ENCODE peak calls at places on chromosomes 5 and 9, in five cellular contexts. J is T-helper 1 cell; V is AG08396; K is cerebellar cortex; A is stimulated activated effector memory CD8-positive, alpha-beta T cell treated with anti-CD3 and anti-CD28 coated beads, Interleukin-12 subunit alpha, Interleukin-12 subunit beta, amount 100 ng/mL, for 72 hours. T is an unnamed sample.

GRCh38 chr5:135060021-135060420 is 26.0 kb upstream of the PITX1 start:
- DNase-seq in V (no peak), K (no peak), J (no peak), A (no peak), T (no peak)

GRCh38 chr5:147208134-147208533 is 26.7 kb upstream of the STK32A start:
- DNase-seq in A (no peak), K (peak; percentile 12), V (no peak), J (no peak), T (no peak)

GRCh38 chr5:32961066-32961429 is 249.9 kb downstream of the NPR3 start:
- DNase-seq in A (no peak), V (no peak), J (no peak), K (no peak), T (no peak)

GRCh38 chr5:140875085-140876065 is at the start of gene PCDHA12:
- DNase-seq in J (no peak), A (no peak), K (peak; percentile 69), V (no peak), T (no peak)

GRCh38 chr5:76196457-76196856 is 113.3 kb downstream of the SV2C start:
- DNase-seq in K (no peak), V (no peak), J (no peak), A (no peak), T (no peak)

GRCh38 chr5:97534166-97534565 is 351.1 kb upstream of the RIOK2 start:
- DNase-seq in V (peak; percentile 82), A (no peak), J (no peak), K (peak; percentile 38), T (peak; percentile 52)

GRCh38 chr9:73162987-73163763 is 11.5 kb downstream of the ANXA1 start:
- DNase-seq in J (no peak), A (no peak), K (no peak), V (no peak), T (no peak)

GRCh38 chr9:85600675-85601263 is 141.0 kb downstream of the AGTPBP1 start:
- DNase-seq in J (no peak), K (no peak), A (no peak), V (no peak), T (no peak)

GRCh38 chr5:11383506-11384095 is 520.6 kb downstream of the CTNND2 start:
- DNase-seq in V (no peak), J (no peak), A (no peak), K (peak; percentile 93), T (no peak)

GRCh38 chr5:140220698-140221064 is 45.7 kb downstream of the CYSTM1 start:
- DNase-seq in J (no peak), V (no peak), A (no peak), K (no peak), T (no peak)

GRCh38 chr5:61569353-61569752 is 237.3 kb downstream of the ZSWIM6 start:
- DNase-seq in A (no peak), J (no peak), K (no peak), V (no peak), T (no peak)

GRCh38 chr5:39373797-39374196 is 9.5 kb upstream of the C9 start:
- DNase-seq in J (no peak), V (no peak), A (no peak), K (no peak), T (no peak)

GRCh38 chr5:39208471-39208870 is 10.9 kb downstream of the FYB1 start:
- DNase-seq in J (no peak), A (no peak), K (no peak), V (no peak), T (no peak)

GRCh38 chr5:123283031-123283430 is 140.2 kb downstream of the CEP120 start:
- DNase-seq in J (no peak), K (no peak), A (no peak), V (no peak), T (no peak)

GRCh38 chr9:82613516-82613915 is 449.4 kb downstream of the RASEF start:
- DNase-seq in A (no peak), V (no peak), K (no peak), J (no peak), T (no peak)

GRCh38 chr5:177453852-177454396 is 7.3 kb downstream of the PRR7 start:
- DNase-seq in J (no peak), V (no peak), K (no peak), A (no peak), T (no peak)

GRCh38 chr9:8560560-8561525 is 761.3 kb upstream of the DMAC1 start:
- DNase-seq in A (no peak), J (no peak), V (no peak), K (no peak), T (no peak)

GRCh38 chr9:132054024-132054423 is 25.6 kb downstream of the MED27 start:
- DNase-seq in V (no peak), A (no peak), J (no peak), K (no peak), T (no peak)

GRCh38 chr5:160923927-160924705 is 72.1 kb upstream of the ATP10B start:
- DNase-seq in J (no peak), K (no peak), V (no peak), A (no peak), T (no peak)

GRCh38 chr5:179406031-179406681 is 60.9 kb upstream of the ADAMTS2 start:
- DNase-seq in J (no peak), A (no peak), V (no peak), K (no peak), T (no peak)

GRCh38 chr9:120689860-120690259 is 24.4 kb downstream of the MEGF9 start:
- DNase-seq in J (no peak), K (no peak), A (no peak), V (no peak), T (no peak)

GRCh38 chr9:98742325-98743280 is 33.9 kb upstream of the GABBR2 start:
- DNase-seq in V (peak; percentile 56), A (no peak), J (no peak), K (peak; percentile 66), T (no peak)

GRCh38 chr9:99365233-99365980 is 143.3 kb downstream of the SEC61B start:
- DNase-seq in V (peak; percentile 70), A (no peak), J (no peak), K (no peak), T (no peak)

GRCh38 chr5:12592228-12592627 is 688.0 kb upstream of the CTNND2 start:
- DNase-seq in V (no peak), A (no peak), J (no peak), K (no peak), T (no peak)

GRCh38 chr9:27489087-27489876 is 34.8 kb upstream of the IFNK start:
- DNase-seq in V (no peak), J (no peak), K (no peak), A (no peak), T (no peak)

GRCh38 chr5:138354387-138354786 is 1.9 kb downstream of the KDM3B start:
- DNase-seq in J (no peak), V (no peak), A (no peak), K (no peak), T (no peak)

GRCh38 chr9:131915181-131915580 is 164.5 kb downstream of the MED27 start:
- DNase-seq in K (no peak), J (no peak), A (no peak), V (peak; percentile 14), T (no peak)

GRCh38 chr5:90675222-90675621 is 116.6 kb downstream of the ADGRV1 start:
- DNase-seq in J (no peak), A (no peak), K (no peak), V (no peak), T (no peak)

GRCh38 chr9:27549196-27549737 is 19.7 kb upstream of the MOB3B start:
- DNase-seq in A (no peak), V (no peak), K (no peak), J (no peak), T (no peak)

GRCh38 chr9:105651806-105652205 is 10.5 kb upstream of the TAL2 start:
- DNase-seq in K (no peak), A (no peak), J (no peak), V (no peak), T (no peak)

GRCh38 chr9:34451545-34451944 is 6.8 kb downstream of the FAM219A start:
- DNase-seq in K (no peak), V (peak; percentile 38), J (no peak), A (peak; percentile 28), T (no peak)

GRCh38 chr9:76810377-76810957 is 46.2 kb downstream of the PCA3 start:
- DNase-seq in V (peak; percentile 30), A (no peak), J (no peak), K (peak; percentile 73), T (no peak)

GRCh38 chr5:43033845-43034590 is 6.1 kb downstream of the ANXA2R start:
- DNase-seq in V (no peak), K (no peak), A (no peak), J (no peak), T (no peak)

GRCh38 chr5:84650448-84650847 is 265.8 kb upstream of the EDIL3 start:
- DNase-seq in A (no peak), J (no peak), V (no peak), K (no peak), T (no peak)

GRCh38 chr5:140926903-140927573 is 939 bp downstream of the PCDHAC1 start:
- DNase-seq in A (no peak), V (no peak), J (no peak), K (peak; percentile 20), T (no peak)